ENCODE peak calls at places on chromosomes 1 and 21, in five cellular contexts. C is HepG2, D is upper lobe of left lung, T is GM12878, Q is K562. U is an unnamed sample. For H3K27me3 and H3K4me1, the result is how much of the 10 kb centered on the place peaks cover.

GRCh38 chr1:92037400-92037799 is 7.6 kb downstream of the EPHX4 start:
- ATAC-seq in C (no peak), D (no peak), T (no peak), Q (no peak), U (no peak)

GRCh38 chr1:116139592-116140134 is 28.5 kb downstream of the MAB21L3 start:
- ATAC-seq in C (no peak), D (no peak), T (no peak), Q (no peak), U (no peak)

GRCh38 chr1:59678809-59679228 is 135.9 kb upstream of the HOOK1 start:
- ATAC-seq in C (no peak), D (peak), T (no peak), Q (peak), U (no peak)

GRCh38 chr21:35438643-35439404 is 389.7 kb upstream of the RUNX1 start:
- ATAC-seq in C (no peak), D (peak), T (peak), Q (no peak), U (no peak)

GRCh38 chr1:156750932-156751723 is at the start of gene HDGF:
- ATAC-seq in C (no peak), D (peak), T (peak), Q (no peak), U (peak)

GRCh38 chr1:241542199-241542907 is 10.2 kb downstream of the KMO start:
- ATAC-seq in C (no peak), D (peak), T (no peak), Q (no peak), U (no peak)

GRCh38 chr1:28062806-28063205 is 25.6 kb downstream of the EYA3 start:
- ATAC-seq in C (no peak), D (no peak), T (no peak), Q (no peak), U (no peak)

GRCh38 chr1:168535536-168535935 is 8.3 kb downstream of the XCL2 start:
- ATAC-seq in C (no peak), D (no peak), T (peak), Q (no peak), U (no peak)

GRCh38 chr1:24714859-24715520 is 30.3 kb upstream of the CLIC4 start:
- ATAC-seq in C (peak), D (no peak), T (no peak), Q (no peak), U (no peak)

GRCh38 chr21:25508364-25508763 is 98.9 kb downstream of the MRPL39 start:
- ATAC-seq in C (no peak), D (no peak), T (peak), Q (no peak), U (no peak)

GRCh38 chr21:26632691-26633090 is 59.6 kb upstream of the CYYR1 start:
- ATAC-seq in C (peak), D (no peak), T (no peak), Q (no peak), U (no peak)

GRCh38 chr1:115501476-115501875 is 140.3 kb upstream of the VANGL1 start:
- ATAC-seq in C (no peak), D (no peak), T (no peak), Q (no peak), U (no peak)

GRCh38 chr1:6523566-6523965 is 30.7 kb downstream of the NOL9 start:
- ATAC-seq in C (peak), D (peak), T (peak), Q (peak), U (no peak)

GRCh38 chr21:27606422-27606821 is 639.5 kb upstream of the ADAMTS5 start:
- ATAC-seq in C (no peak), D (no peak), T (no peak), Q (no peak), U (no peak)

GRCh38 chr1:116255486-116255885 is 117.6 kb upstream of the ATP1A1 start:
- ATAC-seq in C (no peak), D (no peak), T (no peak), Q (no peak), U (no peak)

GRCh38 chr1:203077367-203077766 is 8.4 kb downstream of the MYOG start:
- ATAC-seq in C (no peak), D (no peak), T (no peak), Q (no peak), U (no peak)

GRCh38 chr1:203074610-203075009 is 11.2 kb downstream of the MYOG start:
- ATAC-seq in C (no peak), D (no peak), T (no peak), Q (no peak), U (no peak)

GRCh38 chr1:203075249-203076030 is 10.4 kb downstream of the MYOG start:
- ATAC-seq in C (no peak), D (peak), T (no peak), Q (no peak), U (no peak)

GRCh38 chr1:203077956-203078355 is 7.9 kb downstream of the MYOG start:
- ATAC-seq in C (no peak), D (no peak), T (no peak), Q (no peak), U (no peak)

GRCh38 chr1:203076031-203076511 is 9.7 kb downstream of the MYOG start:
- ATAC-seq in C (no peak), D (peak), T (no peak), Q (peak), U (no peak)
- H3K27me3 ChIP-seq in C (under half), D (under half), T (under half), Q (half or more), U (under half)

GRCh38 chr1:63908016-63908415 is 134.2 kb downstream of the ROR1 start:
- ATAC-seq in C (no peak), D (no peak), T (no peak), Q (no peak), U (no peak)

GRCh38 chr1:63907051-63907450 is 133.2 kb downstream of the ROR1 start:
- ATAC-seq in C (no peak), D (no peak), T (no peak), Q (no peak), U (no peak)

GRCh38 chr1:63903947-63904346 is 130.1 kb downstream of the ROR1 start:
- ATAC-seq in C (no peak), D (no peak), T (peak), Q (no peak), U (no peak)

GRCh38 chr1:63904826-63905225 is 131.0 kb downstream of the ROR1 start:
- ATAC-seq in C (no peak), D (no peak), T (no peak), Q (no peak), U (no peak)

GRCh38 chr1:63906053-63906704 is 132.4 kb downstream of the ROR1 start:
- ATAC-seq in C (no peak), D (no peak), T (no peak), Q (no peak), U (no peak)
- H3K4me1 ChIP-seq in C (under half), D (under half), T (under half), Q (under half), U (under half)

GRCh38 chr1:23196627-23197328 is 20.5 kb downstream of the HTR1D start:
- ATAC-seq in C (no peak), D (peak), T (no peak), Q (no peak), U (no peak)
- TF ChIP-seq EP300 in C (no peak), D (no peak), T (no peak), Q (no peak), U (no peak)

GRCh38 chr1:161725888-161726630 is 4.7 kb downstream of the FCRLB start:
- ATAC-seq in C (peak), D (peak), T (peak), Q (peak), U (peak)
- H3K27me3 ChIP-seq in C (under half), D (under half), T (under half), Q (under half), U (under half)

GRCh38 chr21:33022489-33022827 is 3.3 kb upstream of the OLIG2 start:
- ATAC-seq in C (no peak), D (no peak), T (no peak), Q (no peak), U (no peak)
- H3K4me1 ChIP-seq in C (under half), D (under half), T (under half), Q (under half), U (under half)

GRCh38 chr1:109777980-109778625 is 14.4 kb upstream of the EPS8L3 start:
- ATAC-seq in C (no peak), D (no peak), T (no peak), Q (no peak), U (no peak)
- TF ChIP-seq EP300 in C (no peak), D (no peak), T (no peak), Q (no peak), U (no peak)

DNA sequence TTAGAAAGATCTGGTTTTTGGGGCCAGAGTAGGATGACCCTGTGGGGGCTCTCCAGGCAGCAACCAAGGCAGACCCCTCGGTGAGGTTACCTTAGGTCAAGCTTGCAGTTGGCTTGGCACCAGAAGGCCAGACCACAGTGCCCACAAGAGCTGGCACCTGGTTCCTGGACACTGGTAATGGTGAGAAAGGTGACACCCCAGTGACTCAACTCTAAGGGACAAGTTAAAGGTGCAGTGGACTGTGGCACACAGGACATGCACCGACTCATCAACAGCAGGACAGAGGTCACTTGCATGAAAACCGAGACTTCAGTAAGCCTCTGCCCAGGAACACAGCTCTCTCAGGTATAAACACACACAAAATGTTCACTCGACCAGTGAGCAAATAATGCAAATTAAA is 6.7 kb downstream of the LRRC38 start:
- ATAC-seq in C (no peak), D (no peak), T (no peak), Q (no peak), U (no peak)
- H3K27me3 ChIP-seq in C (under half), D (under half), T (under half), Q (half or more), U (half or more)